ENCODE peak calls at places on chromosomes 5 and 9, in seven cellular contexts. H is activated CD8-positive, alpha-beta memory T cell treated with anti-CD3 and anti-CD28 coated beads for 24 hours; N is CD4-positive, alpha-beta T cell; K is tibial nerve; W is aorta; P is naive B cell; V is Daoy. A is an unnamed sample.

GRCh38 chr5:173618927-173619519 is 2.6 kb upstream of the BOD1 start:
- DNase-seq in H (no peak), N (peak; percentile 38), K (peak; percentile 73), W (no peak), P (peak; percentile 59), V (peak; percentile 45), A (peak; percentile 57)

GRCh38 chr5:159877894-159878448 is 38.3 kb upstream of the ADRA1B start:
- DNase-seq in H (no peak), N (no peak), K (no peak), W (no peak), P (no peak), V (no peak), A (no peak)

GRCh38 chr5:100841358-100842076 is 61.6 kb downstream of the ST8SIA4 start:
- DNase-seq in H (no peak), N (no peak), K (no peak), W (no peak), P (no peak), V (no peak), A (no peak)

GRCh38 chr5:44332360-44332971 is 56.8 kb downstream of the FGF10 start:
- DNase-seq in H (no peak), N (no peak), K (no peak), W (no peak), P (no peak), V (no peak), A (peak; percentile 49)

GRCh38 chr9:92696619-92697018 is 26.7 kb upstream of the IPPK start:
- DNase-seq in H (no peak), N (no peak), K (no peak), W (no peak), P (no peak), V (no peak), A (no peak)

GRCh38 chr9:128242828-128243485 is 32.9 kb downstream of the GOLGA2 start:
- DNase-seq in H (no peak), N (no peak), K (no peak), W (no peak), P (no peak), V (no peak), A (no peak)

GRCh38 chr9:19830796-19831195 is 42.0 kb upstream of the SLC24A2 start:
- DNase-seq in H (no peak), N (no peak), K (no peak), W (no peak), P (no peak), V (no peak), A (no peak)

GRCh38 chr5:127358782-127359181 is 68.2 kb downstream of the MEGF10 start:
- DNase-seq in H (no peak), N (no peak), K (no peak), W (no peak), P (no peak), V (no peak), A (no peak)

GRCh38 chr5:141701341-141702119 is 19.5 kb upstream of the ARAP3 start:
- DNase-seq in H (peak; percentile 64), N (no peak), K (no peak), W (no peak), P (peak; percentile 14), V (no peak), A (no peak)

GRCh38 chr9:132023409-132024180 is 56.1 kb downstream of the MED27 start:
- DNase-seq in H (no peak), N (no peak), K (no peak), W (no peak), P (no peak), V (no peak), A (no peak)

GRCh38 chr5:39757121-39757520 is 332.3 kb upstream of the DAB2 start:
- DNase-seq in H (no peak), N (no peak), K (no peak), W (no peak), P (no peak), V (no peak), A (peak; percentile 87)

GRCh38 chr9:110040788-110041187 is 167.2 kb downstream of the C9orf152 start:
- DNase-seq in H (no peak), N (no peak), K (no peak), W (no peak), P (no peak), V (no peak), A (peak; percentile 37)

GRCh38 chr9:97555164-97555563 is 53.7 kb downstream of the TMOD1 start:
- DNase-seq in H (no peak), N (no peak), K (peak; percentile 88), W (peak; percentile 84), P (no peak), V (peak; percentile 57), A (no peak)

A was measured in A172.